ENCODE peak calls at places on chromosomes 1 and 21, in five cellular contexts. R is upper lobe of right lung, I is ascending aorta, Q is fibroblast of lung, Y is pancreas. E is an unnamed sample. For H3K4me1, the result is how much of the 10 kb centered on the place peaks cover.

GRCh38 chr1:178690496-178690895 is 34.5 kb upstream of the RALGPS2 start:
- DNase-seq in R (no peak), I (no peak), Q (no peak), Y (no peak), E (no peak)

GRCh38 chr1:160837558-160838205 is 25.0 kb downstream of the CD244 start:
- DNase-seq in R (no peak), I (peak), Q (peak), Y (no peak), E (peak)

GRCh38 chr1:58575831-58576726 is 973 bp downstream of the TACSTD2 start:
- DNase-seq in R (peak), I (no peak), Q (no peak), Y (peak), E (peak)

GRCh38 chr1:165355977-165356811 is at the start of gene LMX1A:
- DNase-seq in R (no peak), I (no peak), Q (no peak), Y (peak), E (peak)

GRCh38 chr1:91166106-91166712 is 144.4 kb upstream of the ZNF644 start:
- DNase-seq in R (peak), I (no peak), Q (peak), Y (peak), E (peak)

GRCh38 chr1:178093958-178094751 is at the start of gene RASAL2:
- DNase-seq in R (peak), I (peak), Q (peak), Y (peak), E (peak)

GRCh38 chr21:45386728-45387371 is 18.1 kb upstream of the COL18A1 start:
- DNase-seq in R (peak), I (peak), Q (peak), Y (peak), E (peak)

GRCh38 chr21:25462517-25462971 is 144.7 kb downstream of the MRPL39 start:
- DNase-seq in R (no peak), I (no peak), Q (no peak), Y (no peak), E (no peak)

GRCh38 chr1:199282910-199283309 is 644.1 kb downstream of the PTPRC start:
- DNase-seq in R (no peak), I (no peak), Q (peak), Y (no peak), E (no peak)

GRCh38 chr1:167110586-167110985 is 16.7 kb downstream of the STYXL2 start:
- DNase-seq in R (no peak), I (no peak), Q (no peak), Y (no peak), E (no peak)

GRCh38 chr1:13607002-13607401 is 23.4 kb downstream of the PDPN start:
- DNase-seq in R (no peak), I (no peak), Q (no peak), Y (no peak), E (no peak)

GRCh38 chr1:14521602-14522001 is 76.9 kb upstream of the KAZN start:
- DNase-seq in R (no peak), I (no peak), Q (peak), Y (no peak), E (no peak)

GRCh38 chr21:45818904-45819285 is 162.7 kb upstream of the COL6A1 start:
- DNase-seq in R (no peak), I (no peak), Q (peak), Y (no peak), E (no peak)

GRCh38 chr1:84573481-84573966 is 716 bp downstream of the CTBS start:
- DNase-seq in R (no peak), I (no peak), Q (peak), Y (no peak), E (no peak)

GRCh38 chr1:84570436-84571149 is 3.6 kb downstream of the CTBS start:
- DNase-seq in R (no peak), I (no peak), Q (peak), Y (no peak), E (no peak)

GRCh38 chr1:84574936-84575335 is 696 bp upstream of the CTBS start:
- DNase-seq in R (no peak), I (no peak), Q (no peak), Y (no peak), E (no peak)

GRCh38 chr1:84571150-84571535 is 3.1 kb downstream of the CTBS start:
- DNase-seq in R (no peak), I (no peak), Q (peak), Y (no peak), E (no peak)

GRCh38 chr1:84573967-84574842 is at the start of gene CTBS:
- DNase-seq in R (peak), I (peak), Q (peak), Y (peak), E (peak)
- H3K4me1 ChIP-seq in R (under half), I (under half), Q (under half), Y (under half), E (under half)

GRCh38 chr1:24927886-24928630 is 2.0 kb downstream of the RUNX3 start:
- DNase-seq in R (no peak), I (no peak), Q (no peak), Y (no peak), E (no peak)
- H3K4me3 ChIP-seq in R (peak), I (peak), Q (peak), Y (no peak), E (no peak)

GRCh38 chr1:98323906-98324358 is 337.6 kb upstream of the SNX7 start:
- DNase-seq in R (no peak), I (peak), Q (peak), Y (peak), E (no peak)
- H3K27ac ChIP-seq in R (peak), I (peak), Q (peak), Y (no peak), E (no peak)

DNA sequence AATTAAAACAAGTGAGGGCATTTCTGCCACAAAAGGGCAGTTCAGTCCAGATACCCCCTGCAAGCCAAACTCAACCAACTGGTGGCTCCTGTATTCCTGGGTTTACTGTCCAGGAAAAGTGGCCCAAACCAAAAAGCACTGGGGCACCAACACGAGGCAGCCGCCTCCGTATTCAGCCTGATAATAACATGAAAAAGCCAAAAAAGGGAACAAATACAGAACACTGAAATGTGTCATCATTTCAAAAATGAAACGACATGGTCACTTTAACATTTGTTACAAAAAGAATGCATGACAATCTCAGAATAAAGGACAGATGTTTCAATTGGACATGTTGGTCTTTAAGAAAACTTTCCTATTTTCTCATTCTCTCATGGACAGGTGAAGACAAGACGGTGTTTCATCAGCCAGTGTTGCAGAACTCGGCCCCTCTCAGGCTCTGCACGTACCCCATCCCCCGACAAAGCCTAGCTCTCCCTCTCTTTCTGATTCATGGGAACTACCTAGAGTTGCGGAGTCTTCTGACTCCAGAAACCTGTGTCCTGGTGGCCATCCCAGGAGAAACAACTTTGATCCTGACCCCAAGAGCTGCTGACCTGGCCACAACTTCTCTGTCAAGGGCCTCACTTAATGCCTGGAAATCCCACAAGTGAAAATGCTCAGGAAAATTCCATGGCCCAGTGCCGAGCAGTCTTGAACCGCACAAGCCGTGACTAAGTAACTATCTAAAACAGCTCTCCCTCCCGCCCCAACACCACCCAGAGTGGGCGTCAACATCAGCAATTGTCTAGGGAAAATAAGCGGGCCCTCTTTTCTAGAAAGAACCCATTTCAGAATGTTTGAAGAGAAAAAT is 27.1 kb downstream of the ZBTB17 start:
- DNase-seq in R (peak), I (peak), Q (peak), Y (no peak), E (peak)
- H3K4me1 ChIP-seq in R (half or more), I (half or more), Q (under half), Y (under half), E (half or more)

GRCh38 chr1:2204384-2205190 is 10.0 kb upstream of the FAAP20 start:
- DNase-seq in R (peak), I (peak), Q (peak), Y (peak), E (peak)
- H3K4me3 ChIP-seq in R (peak), I (peak), Q (peak), Y (peak), E (peak)

DNA sequence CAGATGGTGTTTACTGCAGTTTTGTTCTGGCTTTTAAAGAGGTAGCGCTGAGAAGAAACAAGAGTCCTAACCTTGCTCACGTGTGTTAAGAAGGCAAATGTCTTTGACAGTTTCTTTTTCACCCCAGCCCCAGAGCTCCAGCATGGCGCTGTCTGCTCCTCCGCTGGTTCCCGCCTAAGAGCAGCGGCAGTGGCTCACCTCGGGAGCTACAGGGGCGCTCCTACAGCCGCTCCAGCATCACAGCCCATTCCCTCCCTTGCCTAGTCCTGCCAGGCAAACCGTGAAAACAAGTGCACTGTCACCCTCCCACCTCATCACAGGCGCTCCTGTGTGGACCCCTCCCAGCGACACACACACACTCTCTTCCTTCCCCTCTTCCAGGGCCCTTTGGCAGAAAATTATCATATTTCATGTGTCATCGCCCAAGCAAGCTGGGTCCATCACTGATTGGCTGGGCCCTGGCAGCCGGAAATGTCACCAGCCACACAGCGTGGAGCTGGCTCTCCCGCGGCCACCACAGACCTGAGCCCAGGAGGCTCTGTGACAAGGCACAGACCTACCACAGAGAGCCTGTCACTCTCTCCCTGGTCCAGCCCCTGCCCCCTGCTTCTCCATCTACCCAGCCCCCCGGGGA is 1.2 kb upstream of the HIVEP3 start:
- DNase-seq in R (no peak), I (peak), Q (peak), Y (no peak), E (no peak)
- H3K27ac ChIP-seq in R (no peak), I (no peak), Q (no peak), Y (no peak), E (no peak)

GRCh38 chr1:208240698-208241355 is 3.4 kb downstream of the PLXNA2 start:
- DNase-seq in R (no peak), I (peak), Q (no peak), Y (no peak), E (no peak)

GRCh38 chr1:208242829-208243521 is 1.2 kb downstream of the PLXNA2 start:
- DNase-seq in R (peak), I (no peak), Q (peak), Y (no peak), E (peak)

GRCh38 chr1:208239518-208240381 is 4.4 kb downstream of the PLXNA2 start:
- DNase-seq in R (no peak), I (peak), Q (peak), Y (peak), E (no peak)

GRCh38 chr1:208242186-208242585 is 2.0 kb downstream of the PLXNA2 start:
- DNase-seq in R (no peak), I (peak), Q (no peak), Y (no peak), E (no peak)

GRCh38 chr1:208241541-208241940 is 2.6 kb downstream of the PLXNA2 start:
- DNase-seq in R (no peak), I (peak), Q (no peak), Y (no peak), E (no peak)
- H3K4me1 ChIP-seq in R (half or more), I (under half), Q (under half), Y (under half), E (under half)

DNA sequence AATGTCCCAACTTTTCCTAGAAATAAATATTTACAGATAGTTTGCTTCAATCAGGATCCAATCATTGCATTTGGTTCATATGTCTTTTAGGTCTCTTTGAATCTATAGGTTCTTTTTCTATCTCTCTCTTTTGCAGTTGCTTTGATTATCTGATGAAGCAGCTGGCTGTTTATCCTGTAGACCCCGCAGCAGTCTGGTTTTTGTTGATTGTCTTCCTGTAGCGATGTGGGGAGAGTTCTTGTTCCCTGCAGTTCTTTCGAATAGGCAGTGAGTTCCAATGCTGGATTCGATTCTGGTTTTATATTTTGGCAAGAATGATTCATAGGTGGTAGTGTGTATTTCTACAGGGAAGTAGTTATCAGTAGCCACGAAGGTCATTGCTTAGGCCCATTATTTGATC is 7.4 kb upstream of the MIXL1 start:
- DNase-seq in R (no peak), I (no peak), Q (no peak), Y (no peak), E (no peak)
- H3K4me3 ChIP-seq in R (no peak), I (no peak), Q (no peak), Y (no peak), E (no peak)

GRCh38 chr1:63780541-63780940 is 6.7 kb downstream of the ROR1 start:
- DNase-seq in R (no peak), I (no peak), Q (no peak), Y (no peak), E (no peak)
- H3K27ac ChIP-seq in R (no peak), I (no peak), Q (no peak), Y (no peak), E (no peak)

GRCh38 chr21:17785403-17785788 is 33.8 kb downstream of the C21orf91 start:
- DNase-seq in R (no peak), I (no peak), Q (no peak), Y (no peak), E (no peak)
- H3K4me1 ChIP-seq in R (under half), I (under half), Q (under half), Y (under half), E (under half)

E was measured in testis.